ENCODE peak calls at places on chromosomes 1 and 21, in four cellular contexts. R is GM13977, H is pons, N is C1 segment of cervical spinal cord. T is an unnamed sample.

GRCh38 chr21:43758132-43758619 is 17.9 kb downstream of the CSTB start:
- DNase-seq in R (no peak), N (no peak), H (no peak), T (no peak)

GRCh38 chr1:17198476-17199258 is 6.3 kb upstream of the PADI1 start:
- DNase-seq in R (no peak), N (no peak), H (no peak), T (no peak)

GRCh38 chr21:43868461-43868860 is 3.4 kb downstream of the AGPAT3 start:
- DNase-seq in N (no peak), H (no peak), R (no peak), T (no peak)

GRCh38 chr1:26327956-26328362 is 10.2 kb downstream of the CD52 start:
- DNase-seq in N (no peak), R (no peak), H (no peak), T (no peak)

GRCh38 chr1:229862017-229862774 is 204.8 kb upstream of the GALNT2 start:
- DNase-seq in N (no peak), H (peak), R (no peak), T (no peak)

GRCh38 chr1:158943059-158943458 is 11.7 kb downstream of the PYHIN1 start:
- DNase-seq in H (no peak), N (no peak), R (no peak), T (no peak)

GRCh38 chr1:189859385-189859977 is 618.2 kb downstream of the BRINP3 start:
- DNase-seq in H (no peak), N (no peak), R (peak), T (no peak)

GRCh38 chr1:36664564-36665287 is 182.0 kb upstream of the CSF3R start:
- DNase-seq in R (no peak), N (no peak), H (no peak), T (no peak)

GRCh38 chr1:25169610-25170009 is 62.7 kb downstream of the SYF2 start:
- DNase-seq in N (no peak), H (no peak), R (no peak), T (no peak)

GRCh38 chr1:33516891-33517550 is 44.6 kb downstream of the ZSCAN20 start:
- DNase-seq in H (no peak), N (no peak), R (no peak), T (no peak)

GRCh38 chr1:21308330-21308729 is 18.1 kb upstream of the ECE1 start:
- DNase-seq in R (no peak), H (no peak), N (no peak), T (no peak)

GRCh38 chr1:225596152-225596551 is 56.8 kb downstream of the ENAH start:
- DNase-seq in R (no peak), H (no peak), N (no peak), T (no peak)

GRCh38 chr21:38236232-38236631 is 20.6 kb upstream of the KCNJ15 start:
- DNase-seq in N (no peak), H (no peak), R (no peak), T (no peak)

GRCh38 chr1:151372411-151372934 is at the start of gene SELENBP1:
- DNase-seq in N (peak), R (no peak), H (peak), T (peak)

GRCh38 chr21:43639470-43640178 is 19.7 kb downstream of the HSF2BP start:
- DNase-seq in N (no peak), H (no peak), R (no peak), T (no peak)

T was measured in anterior cingulate cortex.